ENCODE peak calls at places on chromosomes 6 and 20, in ten cellular contexts. D is left ventricle myocardium inferior, X is H9, L is AG04450, M is CD14-positive monocyte, V is HFFc6, H is esophagus squamous epithelium, C is upper lobe of right lung, Y is transverse colon, G is lower leg skin. K is an unnamed sample.
A peak's percentile ranks its signal among the peaks of the same experiment; 100 is the strongest.

GRCh38 chr6:149480502-149481280 is 4.1 kb downstream of the ZC3H12D start:
- DNase-seq in Y (no peak), C (no peak), D (no peak), M (no peak), G (peak; percentile 72), H (no peak), X (no peak), L (no peak), V (no peak), K (no peak)

GRCh38 chr6:13883966-13884365 is 40.8 kb upstream of the RNF182 start:
- DNase-seq in C (no peak), M (no peak), D (no peak), G (no peak), V (no peak), H (no peak), L (no peak), Y (no peak), X (no peak), K (no peak)

GRCh38 chr20:59455392-59456341 is 148.7 kb upstream of the PHACTR3 start:
- DNase-seq in G (no peak), H (no peak), X (no peak), V (no peak), L (no peak), D (peak; percentile 32), Y (no peak), C (no peak), M (no peak), K (no peak)

GRCh38 chr6:129766959-129767728 is 57.2 kb upstream of the ARHGAP18 start:
- DNase-seq in V (peak; percentile 26), D (peak; percentile 14), H (no peak), G (no peak), M (no peak), X (peak; percentile 77), C (peak; percentile 69), L (peak; percentile 55), Y (peak; percentile 17), K (peak; percentile 38)

GRCh38 chr6:83365931-83366330 is 64.9 kb downstream of the ME1 start:
- DNase-seq in C (no peak), V (peak; percentile 40), D (no peak), G (no peak), L (no peak), M (no peak), X (no peak), Y (no peak), H (no peak), K (no peak)

GRCh38 chr6:44151348-44152108 is 7.1 kb upstream of the CAPN11 start:
- DNase-seq in M (peak; percentile 73), V (peak; percentile 18), L (no peak), H (no peak), G (peak; percentile 94), Y (peak; percentile 79), D (peak; percentile 72), X (peak; percentile 85), C (peak; percentile 89), K (peak; percentile 80)

GRCh38 chr6:145241039-145241438 is 494.3 kb downstream of the EPM2A start:
- DNase-seq in D (no peak), C (no peak), V (peak; percentile 62), G (no peak), M (no peak), Y (no peak), H (no peak), X (no peak), L (peak; percentile 48), K (no peak)

GRCh38 chr6:12436683-12437082 is 146.5 kb downstream of the EDN1 start:
- DNase-seq in V (no peak), L (no peak), D (no peak), C (no peak), M (no peak), X (no peak), H (no peak), G (no peak), Y (no peak), K (no peak)

GRCh38 chr20:37807491-37807890 is 95.4 kb upstream of the VSTM2L start:
- DNase-seq in C (no peak), L (no peak), G (no peak), M (no peak), Y (no peak), H (no peak), V (no peak), X (no peak), D (no peak), K (no peak)

DNA sequence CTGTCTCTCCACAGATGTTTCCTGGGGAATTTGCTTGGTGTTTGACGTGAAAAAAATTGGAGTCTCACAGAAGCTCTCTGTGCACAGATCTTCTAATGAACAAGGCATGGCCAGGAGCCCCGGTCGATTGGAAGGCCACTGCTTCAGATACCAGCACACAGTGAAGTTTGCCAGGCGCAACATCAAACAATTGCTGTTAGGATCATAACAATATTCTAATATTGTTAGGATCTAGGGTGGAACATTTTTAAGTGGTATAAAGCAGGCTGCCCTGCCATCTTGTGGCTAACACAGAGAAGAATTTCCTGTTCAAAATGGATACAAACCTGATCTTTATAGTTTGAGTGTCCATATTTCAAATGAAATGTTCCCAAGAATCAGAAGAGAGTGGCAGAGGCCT is 64.1 kb downstream of the C6orf118 start:
- DNase-seq in Y (no peak), M (no peak), G (no peak), C (no peak), D (no peak), L (no peak), X (no peak), H (no peak), V (no peak), K (no peak)
- TF ChIP-seq CTCF in Y (no peak), M (no peak), G (no peak), C (peak; percentile 22), D (peak; percentile 60), L (no peak), X (peak; percentile 63), H (no peak), V (no peak), K (no peak)

GRCh38 chr20:17281478-17281877 is 54.6 kb downstream of the PCSK2 start:
- DNase-seq in Y (no peak), H (no peak), M (no peak), V (no peak), X (peak; percentile 73), D (no peak), G (no peak), L (no peak), C (no peak), K (no peak)
- TF ChIP-seq CTCF in Y (no peak), H (no peak), M (no peak), V (no peak), X (peak; percentile 79), D (no peak), G (no peak), L (peak; percentile 49), C (peak; percentile 38), K (no peak)

DNA sequence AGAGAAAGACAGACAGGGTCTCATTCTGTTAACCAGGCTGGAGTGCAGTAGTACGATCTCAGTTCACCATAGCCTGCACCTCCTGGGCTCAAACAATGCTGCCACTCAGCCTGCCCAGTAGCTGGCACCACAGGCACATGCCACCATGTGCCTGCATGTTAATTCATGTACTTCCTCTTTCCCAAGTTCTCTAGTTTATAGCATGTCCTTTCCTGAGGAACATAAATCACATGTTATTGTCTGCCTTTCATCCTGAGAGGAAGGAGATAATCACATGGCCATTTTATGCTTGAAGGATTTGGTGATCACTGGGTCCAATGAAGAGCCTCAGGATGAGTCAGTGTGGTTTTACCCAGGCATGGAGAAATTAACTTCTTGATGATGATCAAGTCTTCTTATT is 47.9 kb downstream of the COL11A2 start:
- DNase-seq in L (no peak), Y (no peak), M (peak; percentile 62), X (no peak), V (no peak), H (no peak), G (no peak), C (no peak), D (no peak), K (no peak)
- TF ChIP-seq CTCF in L (no peak), Y (no peak), M (no peak), X (no peak), V (no peak), H (no peak), G (no peak), C (no peak), D (no peak), K (no peak)

GRCh38 chr6:157227202-157228166 is 95.8 kb downstream of the TMEM242 start:
- DNase-seq in H (no peak), D (no peak), L (no peak), Y (no peak), X (no peak), C (peak; percentile 37), M (peak; percentile 38), V (peak; percentile 19), G (peak; percentile 83), K (no peak)
- TF ChIP-seq CTCF in H (no peak), D (peak; percentile 49), L (peak; percentile 35), Y (no peak), X (peak; percentile 62), C (peak; percentile 16), M (peak; percentile 23), V (peak; percentile 74), G (no peak), K (no peak)

DNA sequence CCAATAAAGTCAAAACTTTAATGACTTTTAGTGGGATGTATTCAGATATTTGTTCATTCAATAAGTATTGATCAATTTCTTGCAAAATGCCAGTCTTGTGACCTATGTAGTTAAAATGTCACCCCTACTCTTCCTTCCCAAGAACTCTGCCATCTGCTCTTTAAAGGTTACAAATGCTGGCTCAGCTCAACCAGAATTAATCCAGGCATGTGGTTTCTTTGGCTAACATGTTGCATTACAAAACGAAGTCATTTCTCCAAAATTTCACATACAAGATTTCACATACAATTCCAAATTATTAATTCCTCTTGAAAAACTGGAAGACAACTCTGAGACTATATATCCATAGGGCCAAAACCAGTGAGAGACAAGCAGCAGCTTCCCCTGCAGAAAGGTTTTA is 395.7 kb downstream of the PRKN start:
- DNase-seq in M (no peak), X (no peak), G (no peak), C (no peak), L (no peak), Y (no peak), H (no peak), D (no peak), V (no peak), K (no peak)
- TF ChIP-seq CTCF in M (no peak), X (no peak), G (no peak), C (no peak), L (no peak), Y (no peak), H (no peak), D (no peak), V (no peak), K (no peak)

DNA sequence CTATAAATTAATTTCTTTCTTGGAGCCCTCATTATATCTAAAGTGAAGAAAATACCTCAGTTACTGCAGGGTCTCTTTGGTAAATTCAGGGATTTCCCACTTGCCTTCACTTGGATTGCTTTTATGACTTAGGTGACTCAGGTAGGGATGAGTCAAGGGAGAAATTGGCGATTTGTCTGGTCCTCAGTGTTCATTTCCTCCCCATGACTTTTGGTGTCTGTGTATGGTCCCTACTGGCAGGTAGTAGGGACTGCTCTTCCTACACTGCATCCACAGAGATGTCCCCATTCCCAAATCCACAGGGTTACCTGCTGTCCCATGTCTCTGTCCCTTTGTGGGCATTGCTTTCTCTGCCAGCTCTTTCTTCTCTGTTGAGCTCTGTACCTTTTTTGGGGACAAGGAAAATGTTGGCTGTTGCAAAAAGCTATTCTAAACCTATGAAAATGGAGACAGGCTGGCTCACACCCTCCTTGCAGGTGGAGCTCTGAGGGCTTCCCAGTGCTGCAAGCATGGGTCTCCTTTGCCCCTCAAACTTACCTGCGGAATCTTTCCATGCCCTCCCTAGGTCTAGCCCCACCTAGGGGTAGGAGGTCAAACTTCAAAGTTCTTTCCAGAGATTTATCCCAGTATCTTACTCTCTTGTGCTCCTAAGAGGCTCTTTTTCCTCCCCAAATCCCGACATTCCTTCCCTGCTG is 211.9 kb downstream of the ZNF217 start:
- DNase-seq in C (no peak), L (no peak), X (no peak), M (no peak), G (no peak), V (no peak), D (no peak), H (no peak), Y (no peak), K (no peak)
- TF ChIP-seq CTCF in C (no peak), L (no peak), X (peak; percentile 53), M (no peak), G (no peak), V (no peak), D (no peak), H (no peak), Y (no peak), K (no peak)

K was measured in natural killer cell.